ENCODE peak calls at places on chromosomes 4 and X, in nine cellular contexts. I is spleen; N is thoracic aorta; G is WERI-Rb-1; Y is tibial nerve; A is breast epithelium; L is bronchial epithelial cell; T is CD8-positive, alpha-beta memory T cell; B is HCT116. Z is an unnamed sample. For H3K36me3, the result is how much of the 10 kb centered on the place peaks cover.

GRCh38 chrX:149522914-149523313 is 17.8 kb upstream of the IDS start:
- DNase-seq in T (no peak), B (no peak), A (no peak), G (no peak), L (no peak), I (no peak), N (no peak), Y (no peak), Z (no peak)

GRCh38 chrX:120367390-120368100 is 5.7 kb downstream of the ATP1B4 start:
- DNase-seq in B (no peak), T (no peak), G (no peak), I (no peak), L (no peak), Y (no peak), A (no peak), N (no peak), Z (no peak)

GRCh38 chr4:71186566-71187398 is 152.0 kb upstream of the SLC4A4 start:
- DNase-seq in Y (no peak), L (no peak), N (no peak), A (no peak), G (peak), B (no peak), T (peak), I (peak), Z (peak)

GRCh38 chrX:136182394-136182793 is 35.1 kb downstream of the FHL1 start:
- DNase-seq in I (no peak), T (no peak), A (no peak), N (no peak), B (no peak), L (no peak), G (no peak), Y (no peak), Z (no peak)

GRCh38 chr4:25180524-25181131 is 20.4 kb upstream of the SEPSECS start:
- DNase-seq in T (peak), L (peak), I (no peak), N (no peak), G (peak), A (no peak), Y (no peak), B (peak), Z (peak)

GRCh38 chr4:8643986-8644385 is 51.4 kb downstream of the CPZ start:
- DNase-seq in I (no peak), Y (no peak), T (no peak), N (no peak), A (peak), G (no peak), L (no peak), B (no peak), Z (no peak)

GRCh38 chr4:10461091-10461849 is 4.0 kb upstream of the ZNF518B start:
- DNase-seq in B (no peak), T (peak), Y (peak), A (no peak), G (no peak), N (no peak), I (peak), L (peak), Z (peak)

GRCh38 chr4:166277851-166278250 is 404.8 kb downstream of the TLL1 start:
- DNase-seq in I (no peak), B (no peak), T (no peak), A (no peak), L (no peak), G (no peak), Y (no peak), N (no peak), Z (no peak)

GRCh38 chr4:107094332-107094731 is 58.2 kb upstream of the DKK2 start:
- DNase-seq in A (no peak), G (no peak), Y (no peak), L (peak), I (peak), T (no peak), B (peak), N (no peak), Z (peak)

GRCh38 chrX:109299091-109299490 is 182.8 kb downstream of the GUCY2F start:
- DNase-seq in G (no peak), T (no peak), A (no peak), I (no peak), Y (no peak), B (no peak), N (no peak), L (no peak), Z (peak)

GRCh38 chr4:25235401-25235800 is 1.6 kb downstream of the PI4K2B start:
- DNase-seq in B (no peak), N (no peak), A (no peak), T (peak), G (no peak), Y (no peak), I (no peak), L (peak), Z (no peak)

GRCh38 chrX:15719324-15719968 is 18.6 kb upstream of the CA5B start:
- DNase-seq in T (no peak), B (no peak), A (no peak), G (no peak), L (no peak), N (no peak), Y (no peak), I (no peak), Z (no peak)

GRCh38 chr4:149738156-149738555 is 77.5 kb downstream of the IQCM start:
- DNase-seq in G (no peak), N (no peak), Y (no peak), B (no peak), I (no peak), L (no peak), T (no peak), A (no peak), Z (no peak)

GRCh38 chr4:186823989-186824388 is 100.3 kb upstream of the FAT1 start:
- DNase-seq in Y (no peak), A (no peak), G (no peak), L (no peak), T (no peak), B (no peak), N (no peak), I (no peak), Z (no peak)

GRCh38 chr4:70654605-70655011 is 11.7 kb downstream of the JCHAIN start:
- DNase-seq in N (no peak), Y (no peak), G (no peak), A (no peak), L (no peak), B (no peak), I (no peak), T (no peak), Z (no peak)

GRCh38 chr4:35300996-35301774 is 943.1 kb downstream of the ARAP2 start:
- DNase-seq in I (no peak), L (no peak), T (no peak), N (no peak), Y (no peak), A (no peak), G (no peak), B (no peak), Z (peak)

GRCh38 chrX:9393571-9393970 is 71.3 kb upstream of the TBL1X start:
- DNase-seq in G (no peak), T (no peak), N (no peak), Y (no peak), L (no peak), B (no peak), I (no peak), A (no peak), Z (no peak)
- H3K4me3 ChIP-seq in G (no peak), T (no peak), N (no peak), Y (no peak), L (no peak), B (no peak), I (no peak), A (no peak), Z (no peak)

DNA sequence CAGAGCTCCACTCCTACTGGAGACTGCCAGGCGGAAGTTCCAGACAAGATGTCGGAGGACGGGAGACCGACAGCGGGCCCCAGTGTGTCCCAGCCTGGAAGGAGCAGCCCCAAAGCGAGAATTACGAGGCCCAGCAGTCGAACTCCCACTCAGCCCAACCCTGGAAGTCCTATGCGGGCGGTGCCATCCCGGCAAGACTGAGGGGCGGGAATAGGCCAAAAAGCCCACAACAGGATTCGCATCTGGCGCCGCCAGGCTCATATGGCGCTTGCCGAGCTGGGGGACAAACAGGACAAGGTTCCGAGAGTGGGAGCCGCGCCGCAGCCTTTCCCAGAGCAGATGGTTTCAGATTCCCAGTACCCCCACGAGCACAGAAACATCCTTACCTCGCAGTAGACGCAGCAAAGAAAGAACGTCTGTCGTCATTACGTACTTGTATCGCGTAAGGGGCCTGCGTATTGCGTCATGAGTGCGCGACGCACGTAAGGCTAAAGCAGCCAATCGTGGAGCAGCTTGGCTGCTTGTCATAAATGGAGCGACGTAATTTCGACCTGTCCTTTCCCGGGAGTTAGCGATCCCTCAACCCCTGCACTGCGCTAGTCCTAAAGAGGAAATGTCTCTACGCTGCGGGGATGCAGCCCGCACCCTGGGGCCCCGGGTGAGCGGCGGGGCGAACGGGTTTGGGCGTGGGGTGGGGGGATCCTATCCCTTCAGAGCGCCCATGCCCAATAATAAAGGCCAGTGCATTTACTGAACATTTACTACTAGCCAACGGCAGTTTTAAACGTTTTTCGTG is at the start of the genes LIAS and RPL9:
- DNase-seq in G (peak), L (peak), Y (peak), B (peak), N (peak), A (peak), T (peak), I (peak), Z (peak)
- H3K36me3 ChIP-seq in G (half or more), L (under half), Y (under half), B (under half), N (under half), A (under half), T (under half), I (under half), Z (under half)

GRCh38 chrX:13937370-13938052 is 92.2 kb downstream of the GEMIN8 start:
- DNase-seq in L (no peak), A (no peak), B (no peak), N (no peak), Y (no peak), G (no peak), T (no peak), I (no peak), Z (peak)
- H3K4me3 ChIP-seq in L (peak), A (peak), B (peak), N (peak), Y (peak), G (peak), T (no peak), I (peak), Z (peak)

GRCh38 chr4:3118281-3118680 is 43.8 kb downstream of the HTT start:
- DNase-seq in I (no peak), L (no peak), B (no peak), A (no peak), Y (no peak), T (no peak), N (no peak), G (no peak), Z (no peak)

GRCh38 chr4:3112979-3113469 is 38.5 kb downstream of the HTT start:
- DNase-seq in G (no peak), Y (no peak), T (no peak), I (no peak), L (peak), N (no peak), A (no peak), B (no peak), Z (no peak)

GRCh38 chr4:3115637-3116300 is 41.3 kb downstream of the HTT start:
- DNase-seq in L (no peak), I (no peak), Y (no peak), G (no peak), A (no peak), B (no peak), T (no peak), N (no peak), Z (no peak)

GRCh38 chr4:3114377-3114776 is 39.9 kb downstream of the HTT start:
- DNase-seq in L (peak), T (no peak), A (no peak), Y (no peak), I (no peak), B (no peak), N (no peak), G (no peak), Z (no peak)

DNA sequence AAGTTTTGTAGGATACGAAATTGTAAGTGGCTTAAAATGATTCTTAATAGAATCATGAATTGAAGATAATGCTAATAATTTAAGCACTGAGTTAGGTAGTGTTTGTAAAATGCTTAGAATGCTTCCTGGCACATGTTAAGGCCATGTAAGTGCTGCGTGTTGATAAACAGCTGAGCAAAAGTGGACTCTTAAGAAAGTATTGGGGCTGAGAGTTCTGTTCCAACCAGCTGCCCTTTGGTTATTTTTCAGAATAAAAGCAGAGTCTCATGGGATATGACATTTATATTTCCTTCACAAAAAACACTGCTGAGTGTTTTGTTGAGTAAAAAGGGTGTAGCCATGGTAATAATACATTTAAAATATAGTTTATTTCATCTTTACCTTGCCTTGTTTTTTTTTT is 42.5 kb downstream of the HTT start:
- DNase-seq in A (no peak), N (no peak), B (no peak), Y (no peak), L (no peak), I (no peak), G (no peak), T (no peak), Z (no peak)
- H3K36me3 ChIP-seq in A (under half), N (under half), B (under half), Y (under half), L (under half), I (half or more), G (half or more), T (under half), Z (under half)

GRCh38 chrX:21930986-21931385 is 9.5 kb upstream of the SMS start:
- DNase-seq in A (no peak), N (no peak), B (no peak), G (no peak), Y (no peak), L (no peak), I (no peak), T (no peak), Z (no peak)

GRCh38 chrX:21926116-21926515 is 14.4 kb upstream of the SMS start:
- DNase-seq in N (no peak), L (no peak), T (no peak), A (no peak), Y (no peak), I (no peak), B (no peak), G (no peak), Z (no peak)

GRCh38 chrX:21932277-21932996 is 8.1 kb upstream of the SMS start:
- DNase-seq in N (no peak), T (no peak), L (peak), A (no peak), B (no peak), G (no peak), Y (no peak), I (no peak), Z (no peak)

GRCh38 chrX:21929209-21929608 is 11.3 kb upstream of the SMS start:
- DNase-seq in A (no peak), N (no peak), Y (no peak), L (no peak), I (no peak), B (no peak), T (no peak), G (no peak), Z (no peak)

GRCh38 chrX:21926527-21927278 is 13.8 kb upstream of the SMS start:
- DNase-seq in N (no peak), B (peak), I (no peak), T (no peak), A (no peak), L (peak), G (no peak), Y (no peak), Z (peak)
- H3K4me3 ChIP-seq in N (peak), B (peak), I (no peak), T (no peak), A (no peak), L (no peak), G (no peak), Y (peak), Z (no peak)

GRCh38 chr4:105248613-105249012 is 101.9 kb downstream of the TET2 start:
- DNase-seq in I (no peak), A (no peak), G (no peak), Y (no peak), B (no peak), L (no peak), T (no peak), N (no peak), Z (no peak)
- H3K36me3 ChIP-seq in I (under half), A (under half), G (under half), Y (under half), B (under half), L (under half), T (under half), N (under half), Z (under half)

DNA sequence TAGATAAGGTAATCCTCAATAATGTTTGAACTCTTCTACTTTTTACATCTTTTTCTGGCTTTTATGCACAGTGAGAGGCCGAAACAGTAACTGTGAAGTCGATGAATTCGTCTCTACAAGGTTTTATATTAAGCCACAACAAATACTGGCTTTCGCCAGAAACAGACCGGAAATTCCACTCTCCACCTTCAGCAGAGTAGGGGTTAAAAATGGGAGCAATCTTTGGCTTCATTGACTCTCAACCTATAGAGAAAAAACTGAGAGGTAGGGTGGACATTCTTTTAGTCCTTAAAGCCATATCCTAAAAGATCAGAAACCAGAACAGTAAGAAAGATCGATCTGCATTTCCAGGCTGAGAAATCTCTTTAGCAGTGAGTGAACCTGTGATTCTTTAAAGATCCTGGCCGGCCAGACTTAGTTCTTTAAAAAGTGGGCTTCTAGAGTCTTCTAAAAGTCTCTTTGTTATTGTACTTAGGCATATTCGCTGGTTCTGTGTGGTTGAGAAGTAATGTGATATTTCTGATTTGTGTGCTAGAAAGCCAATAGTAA is 1.9 kb downstream of the HSPA4L start:
- DNase-seq in N (no peak), Y (no peak), G (no peak), T (no peak), A (no peak), L (peak), I (no peak), B (no peak), Z (no peak)
- H3K4me3 ChIP-seq in N (peak), Y (no peak), G (peak), T (no peak), A (peak), L (peak), I (peak), B (no peak), Z (no peak)

GRCh38 chr4:770022-770421 is 55.9 kb downstream of the CPLX1 start:
- DNase-seq in N (no peak), L (no peak), B (no peak), A (no peak), Y (no peak), T (no peak), I (no peak), G (peak), Z (peak)
- H3K36me3 ChIP-seq in N (half or more), L (under half), B (under half), A (under half), Y (under half), T (under half), I (half or more), G (half or more), Z (under half)

GRCh38 chrX:78592030-78592429 is 67.1 kb downstream of the RTL3 start:
- DNase-seq in T (no peak), A (no peak), L (no peak), Y (no peak), I (no peak), G (no peak), B (no peak), N (no peak), Z (no peak)

GRCh38 chrX:78595901-78596502 is 63.1 kb downstream of the RTL3 start:
- DNase-seq in L (no peak), Y (peak), I (no peak), G (no peak), T (no peak), A (no peak), B (no peak), N (no peak), Z (no peak)

GRCh38 chrX:78593701-78594100 is 65.4 kb downstream of the RTL3 start:
- DNase-seq in I (no peak), B (no peak), G (no peak), N (no peak), T (no peak), Y (no peak), A (no peak), L (no peak), Z (no peak)
- H3K4me3 ChIP-seq in I (no peak), B (no peak), G (no peak), N (no peak), T (no peak), Y (no peak), A (no peak), L (no peak), Z (no peak)